ENCODE peak calls at places on chromosomes 3 and 15, in eight cellular contexts. One of them, this sample, is unnamed.
A peak's percentile ranks its signal among the peaks of the same experiment; 100 is the strongest.

GRCh38 chr3:64099316-64099715 is 76.0 kb upstream of the PSMD6 start:
- DNase-seq in cardiac muscle cell: no peak
- DNase-seq in cardiac fibroblast: no peak
- DNase-seq in upper lobe of right lung: no peak
- DNase-seq in IMR-90: no peak
- DNase-seq in HL-60: no peak
- DNase-seq in Caco-2: no peak
- DNase-seq in fibroblast of lung: no peak
- DNase-seq in this sample: no peak

GRCh38 chr15:55241895-55242294 is 45.2 kb upstream of the RSL24D1 start:
- DNase-seq in upper lobe of right lung: no peak
- DNase-seq in HL-60: no peak
- DNase-seq in cardiac muscle cell: no peak
- DNase-seq in IMR-90: peak; percentile 71
- DNase-seq in fibroblast of lung: no peak
- DNase-seq in cardiac fibroblast: peak; percentile 83
- DNase-seq in Caco-2: no peak
- DNase-seq in this sample: no peak

GRCh38 chr3:111723293-111723963 is 128.3 kb upstream of the ZBED2 start:
- DNase-seq in Caco-2: no peak
- DNase-seq in HL-60: no peak
- DNase-seq in cardiac muscle cell: no peak
- DNase-seq in cardiac fibroblast: peak; percentile 91
- DNase-seq in upper lobe of right lung: no peak
- DNase-seq in IMR-90: peak; percentile 80
- DNase-seq in fibroblast of lung: peak; percentile 86
- DNase-seq in this sample: peak; percentile 83

GRCh38 chr3:185896565-185896964 is 41.2 kb downstream of the TRA2B start:
- DNase-seq in cardiac fibroblast: peak; percentile 28
- DNase-seq in Caco-2: no peak
- DNase-seq in upper lobe of right lung: no peak
- DNase-seq in HL-60: no peak
- DNase-seq in fibroblast of lung: no peak
- DNase-seq in IMR-90: no peak
- DNase-seq in cardiac muscle cell: no peak
- DNase-seq in this sample: no peak

GRCh38 chr3:58026598-58026997 is 18.4 kb downstream of the FLNB start:
- DNase-seq in fibroblast of lung: no peak
- DNase-seq in cardiac fibroblast: no peak
- DNase-seq in Caco-2: no peak
- DNase-seq in cardiac muscle cell: no peak
- DNase-seq in upper lobe of right lung: no peak
- DNase-seq in IMR-90: no peak
- DNase-seq in HL-60: no peak
- DNase-seq in this sample: no peak

GRCh38 chr3:134134240-134134639 is 104.5 kb upstream of the SLCO2A1 start:
- DNase-seq in cardiac fibroblast: no peak
- DNase-seq in IMR-90: no peak
- DNase-seq in fibroblast of lung: no peak
- DNase-seq in Caco-2: no peak
- DNase-seq in upper lobe of right lung: no peak
- DNase-seq in cardiac muscle cell: no peak
- DNase-seq in HL-60: no peak
- DNase-seq in this sample: no peak

GRCh38 chr3:196288141-196288460 is 575 bp upstream of the PCYT1A start:
- DNase-seq in cardiac muscle cell: no peak
- DNase-seq in cardiac fibroblast: peak; percentile 70
- DNase-seq in HL-60: no peak
- DNase-seq in Caco-2: no peak
- DNase-seq in fibroblast of lung: peak; percentile 35
- DNase-seq in upper lobe of right lung: no peak
- DNase-seq in IMR-90: peak; percentile 19
- DNase-seq in this sample: no peak

GRCh38 chr15:33007295-33007855 is 187.1 kb downstream of the FMN1 start:
- DNase-seq in IMR-90: peak; percentile 35
- DNase-seq in fibroblast of lung: peak; percentile 57
- DNase-seq in cardiac fibroblast: peak; percentile 70
- DNase-seq in cardiac muscle cell: peak; percentile 45
- DNase-seq in upper lobe of right lung: no peak
- DNase-seq in Caco-2: peak; percentile 13
- DNase-seq in HL-60: no peak
- DNase-seq in this sample: peak; percentile 49

GRCh38 chr15:47422901-47423300 is 294.4 kb upstream of the SEMA6D start:
- DNase-seq in HL-60: no peak
- DNase-seq in cardiac fibroblast: peak; percentile 63
- DNase-seq in fibroblast of lung: peak; percentile 54
- DNase-seq in IMR-90: peak; percentile 42
- DNase-seq in Caco-2: no peak
- DNase-seq in cardiac muscle cell: no peak
- DNase-seq in upper lobe of right lung: no peak
- DNase-seq in this sample: peak; percentile 33

GRCh38 chr3:43855674-43856299 is 165.0 kb downstream of the ABHD5 start:
- DNase-seq in Caco-2: peak; percentile 64
- DNase-seq in upper lobe of right lung: peak; percentile 73
- DNase-seq in HL-60: peak; percentile 72
- DNase-seq in cardiac fibroblast: peak; percentile 79
- DNase-seq in IMR-90: peak; percentile 56
- DNase-seq in fibroblast of lung: peak; percentile 69
- DNase-seq in cardiac muscle cell: peak; percentile 71
- DNase-seq in this sample: peak; percentile 69
- TF ChIP-seq CTCF in Caco-2: peak; percentile 54
- TF ChIP-seq CTCF in upper lobe of right lung: peak; percentile 64
- TF ChIP-seq CTCF in HL-60: peak; percentile 78
- TF ChIP-seq CTCF in cardiac fibroblast: peak; percentile 92
- TF ChIP-seq CTCF in IMR-90: peak; percentile 68
- TF ChIP-seq CTCF in fibroblast of lung: peak; percentile 58
- TF ChIP-seq CTCF in cardiac muscle cell: peak; percentile 94
- TF ChIP-seq CTCF in this sample: peak; percentile 91

GRCh38 chr3:156483961-156484787 is 70.7 kb downstream of the SSR3 start:
- DNase-seq in upper lobe of right lung: no peak
- DNase-seq in Caco-2: no peak
- DNase-seq in cardiac muscle cell: peak; percentile 12
- DNase-seq in IMR-90: peak; percentile 66
- DNase-seq in fibroblast of lung: peak; percentile 69
- DNase-seq in HL-60: peak; percentile 37
- DNase-seq in cardiac fibroblast: peak; percentile 72
- DNase-seq in this sample: peak; percentile 84
- H3K4me3 ChIP-seq in upper lobe of right lung: no peak overlapping the region
- H3K4me3 ChIP-seq in Caco-2: no peak overlapping the region
- H3K4me3 ChIP-seq in cardiac muscle cell: no peak overlapping the region
- H3K4me3 ChIP-seq in IMR-90: no peak overlapping the region
- H3K4me3 ChIP-seq in fibroblast of lung: peak overlapping the region; percentile 18
- H3K4me3 ChIP-seq in HL-60: no peak overlapping the region
- H3K4me3 ChIP-seq in cardiac fibroblast: no peak overlapping the region
- H3K4me3 ChIP-seq in this sample: no peak overlapping the region

GRCh38 chr3:117350386-117350785 is 640.8 kb downstream of the TUSC7 start:
- DNase-seq in IMR-90: no peak
- DNase-seq in fibroblast of lung: no peak
- DNase-seq in cardiac fibroblast: no peak
- DNase-seq in cardiac muscle cell: no peak
- DNase-seq in HL-60: no peak
- DNase-seq in Caco-2: no peak
- DNase-seq in upper lobe of right lung: no peak
- DNase-seq in this sample: no peak

GRCh38 chr3:117358717-117359314 is 649.2 kb downstream of the TUSC7 start:
- DNase-seq in HL-60: no peak
- DNase-seq in Caco-2: no peak
- DNase-seq in cardiac muscle cell: no peak
- DNase-seq in upper lobe of right lung: no peak
- DNase-seq in IMR-90: no peak
- DNase-seq in fibroblast of lung: no peak
- DNase-seq in cardiac fibroblast: no peak
- DNase-seq in this sample: no peak

GRCh38 chr3:117356296-117356695 is 646.7 kb downstream of the TUSC7 start:
- DNase-seq in cardiac fibroblast: no peak
- DNase-seq in cardiac muscle cell: no peak
- DNase-seq in fibroblast of lung: no peak
- DNase-seq in upper lobe of right lung: no peak
- DNase-seq in Caco-2: no peak
- DNase-seq in IMR-90: no peak
- DNase-seq in HL-60: no peak
- DNase-seq in this sample: no peak

GRCh38 chr3:117349566-117349965 is 640.0 kb downstream of the TUSC7 start:
- DNase-seq in upper lobe of right lung: no peak
- DNase-seq in cardiac muscle cell: no peak
- DNase-seq in cardiac fibroblast: no peak
- DNase-seq in fibroblast of lung: no peak
- DNase-seq in IMR-90: no peak
- DNase-seq in HL-60: no peak
- DNase-seq in Caco-2: no peak
- DNase-seq in this sample: no peak

GRCh38 chr3:117355566-117355965 is 646.0 kb downstream of the TUSC7 start:
- DNase-seq in Caco-2: peak; percentile 18
- DNase-seq in HL-60: peak; percentile 2
- DNase-seq in cardiac muscle cell: peak; percentile 50
- DNase-seq in fibroblast of lung: peak; percentile 15
- DNase-seq in upper lobe of right lung: no peak
- DNase-seq in IMR-90: peak; percentile 22
- DNase-seq in cardiac fibroblast: peak; percentile 15
- DNase-seq in this sample: no peak
- TF ChIP-seq CTCF in Caco-2: peak; percentile 32
- TF ChIP-seq CTCF in HL-60: peak; percentile 20
- TF ChIP-seq CTCF in cardiac muscle cell: peak; percentile 12
- TF ChIP-seq CTCF in fibroblast of lung: peak; percentile 39
- TF ChIP-seq CTCF in upper lobe of right lung: peak; percentile 42
- TF ChIP-seq CTCF in IMR-90: peak; percentile 44
- TF ChIP-seq CTCF in cardiac fibroblast: no peak
- TF ChIP-seq CTCF in this sample: peak; percentile 2

GRCh38 chr3:65952842-65953241 is 85.9 kb downstream of the MAGI1 start:
- DNase-seq in HL-60: no peak
- DNase-seq in cardiac fibroblast: no peak
- DNase-seq in fibroblast of lung: no peak
- DNase-seq in upper lobe of right lung: no peak
- DNase-seq in cardiac muscle cell: no peak
- DNase-seq in Caco-2: no peak
- DNase-seq in IMR-90: no peak
- DNase-seq in this sample: no peak

GRCh38 chr3:65951836-65952505 is 86.7 kb downstream of the MAGI1 start:
- DNase-seq in cardiac fibroblast: no peak
- DNase-seq in HL-60: no peak
- DNase-seq in cardiac muscle cell: no peak
- DNase-seq in IMR-90: peak; percentile 46
- DNase-seq in Caco-2: no peak
- DNase-seq in fibroblast of lung: peak; percentile 15
- DNase-seq in upper lobe of right lung: no peak
- DNase-seq in this sample: no peak

GRCh38 chr3:65953881-65954733 is 84.6 kb downstream of the MAGI1 start:
- DNase-seq in Caco-2: peak; percentile 40
- DNase-seq in cardiac muscle cell: no peak
- DNase-seq in HL-60: no peak
- DNase-seq in upper lobe of right lung: peak; percentile 70
- DNase-seq in fibroblast of lung: peak; percentile 44
- DNase-seq in cardiac fibroblast: peak; percentile 5
- DNase-seq in IMR-90: no peak
- DNase-seq in this sample: peak; percentile 70

GRCh38 chr3:65955792-65956477 is 82.8 kb downstream of the MAGI1 start:
- DNase-seq in HL-60: no peak
- DNase-seq in upper lobe of right lung: no peak
- DNase-seq in fibroblast of lung: peak; percentile 40
- DNase-seq in cardiac fibroblast: peak; percentile 72
- DNase-seq in cardiac muscle cell: no peak
- DNase-seq in IMR-90: peak; percentile 88
- DNase-seq in Caco-2: peak; percentile 73
- DNase-seq in this sample: peak; percentile 73

GRCh38 chr3:65953301-65953812 is 85.4 kb downstream of the MAGI1 start:
- DNase-seq in HL-60: no peak
- DNase-seq in cardiac fibroblast: no peak
- DNase-seq in upper lobe of right lung: peak; percentile 86
- DNase-seq in fibroblast of lung: no peak
- DNase-seq in Caco-2: peak; percentile 96
- DNase-seq in IMR-90: no peak
- DNase-seq in cardiac muscle cell: peak; percentile 81
- DNase-seq in this sample: no peak
- H3K4me3 ChIP-seq in HL-60: no peak overlapping the region
- H3K4me3 ChIP-seq in cardiac fibroblast: no peak overlapping the region
- H3K4me3 ChIP-seq in upper lobe of right lung: no peak overlapping the region
- H3K4me3 ChIP-seq in fibroblast of lung: no peak overlapping the region
- H3K4me3 ChIP-seq in Caco-2: no peak overlapping the region
- H3K4me3 ChIP-seq in IMR-90: no peak overlapping the region
- H3K4me3 ChIP-seq in cardiac muscle cell: no peak overlapping the region
- H3K4me3 ChIP-seq in this sample: no peak overlapping the region

DNA sequence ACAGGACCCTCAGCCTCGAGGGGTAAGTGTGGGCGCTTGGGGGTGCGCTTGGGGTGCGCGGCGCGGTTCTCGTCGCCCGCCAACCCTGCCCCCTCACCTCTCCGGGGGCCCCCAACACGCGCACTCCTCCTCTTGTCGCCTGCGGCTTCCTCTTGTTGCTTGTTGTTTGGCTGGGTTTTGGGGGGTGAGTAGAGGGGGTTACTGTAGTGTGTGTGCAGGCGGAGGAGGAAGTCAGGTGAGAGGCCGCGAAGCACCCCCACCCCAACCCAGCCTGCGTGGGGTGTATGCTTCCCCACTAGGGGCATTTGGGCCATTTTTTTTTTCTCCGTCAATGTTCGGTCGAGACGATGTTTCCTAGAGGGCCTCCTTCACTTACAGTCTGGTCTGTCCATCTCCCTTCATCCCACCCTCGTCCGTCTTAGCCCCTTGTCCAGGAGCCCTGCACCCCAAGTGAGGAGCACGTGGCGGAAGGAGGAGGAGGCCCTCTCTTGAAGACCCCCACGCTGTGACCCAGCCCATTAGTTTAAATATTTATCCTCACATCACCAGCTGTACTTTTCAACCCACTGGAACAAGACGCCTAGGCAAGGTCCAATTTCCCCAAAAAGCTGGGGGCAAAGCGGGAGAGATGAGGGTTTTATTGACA is 20.4 kb upstream of the SATB1 start:
- DNase-seq in HL-60: peak; percentile 67
- DNase-seq in Caco-2: no peak
- DNase-seq in cardiac fibroblast: no peak
- DNase-seq in upper lobe of right lung: no peak
- DNase-seq in IMR-90: no peak
- DNase-seq in fibroblast of lung: no peak
- DNase-seq in cardiac muscle cell: no peak
- DNase-seq in this sample: no peak
- TF ChIP-seq CTCF in HL-60: no peak
- TF ChIP-seq CTCF in Caco-2: no peak
- TF ChIP-seq CTCF in cardiac fibroblast: no peak
- TF ChIP-seq CTCF in upper lobe of right lung: no peak
- TF ChIP-seq CTCF in IMR-90: no peak
- TF ChIP-seq CTCF in fibroblast of lung: no peak
- TF ChIP-seq CTCF in cardiac muscle cell: no peak
- TF ChIP-seq CTCF in this sample: no peak

GRCh38 chr3:184563569-184563925 is 2.0 kb downstream of the EPHB3 start:
- DNase-seq in Caco-2: no peak
- DNase-seq in cardiac muscle cell: no peak
- DNase-seq in IMR-90: no peak
- DNase-seq in fibroblast of lung: no peak
- DNase-seq in upper lobe of right lung: no peak
- DNase-seq in cardiac fibroblast: no peak
- DNase-seq in HL-60: no peak
- DNase-seq in this sample: no peak
- H3K4me3 ChIP-seq in Caco-2: no peak overlapping the region
- H3K4me3 ChIP-seq in cardiac muscle cell: peak overlapping the region; percentile 98
- H3K4me3 ChIP-seq in IMR-90: peak overlapping the region; percentile 50
- H3K4me3 ChIP-seq in fibroblast of lung: peak overlapping the region; percentile 40
- H3K4me3 ChIP-seq in upper lobe of right lung: peak overlapping the region; percentile 67
- H3K4me3 ChIP-seq in cardiac fibroblast: no peak overlapping the region
- H3K4me3 ChIP-seq in HL-60: no peak overlapping the region
- H3K4me3 ChIP-seq in this sample: no peak overlapping the region